ENCODE peak calls at places on chromosome 14, in four cellular contexts. V is cardiac muscle cell, Q is RWPE1, M is neural progenitor cell. B is an unnamed sample.

GRCh38 chr14:87810711-87811110 is 182.3 kb downstream of the GALC start:
- DNase-seq in V (peak; percentile 15), Q (no peak), M (no peak), B (no peak)

GRCh38 chr14:103539056-103539825 is 10.2 kb downstream of the TRMT61A start:
- DNase-seq in V (no peak), Q (no peak), M (no peak), B (no peak)

GRCh38 chr14:88468396-88468795 is 82.9 kb downstream of the SPATA7 start:
- DNase-seq in V (no peak), Q (peak; percentile 26), M (no peak), B (no peak)

GRCh38 chr14:23660290-23661226 is 24.4 kb downstream of the DHRS2 start:
- DNase-seq in V (no peak), Q (no peak), M (no peak), B (no peak)

GRCh38 chr14:60509438-60510253 is 700 bp downstream of the SIX6 start:
- DNase-seq in V (no peak), Q (no peak), M (peak; percentile 68), B (peak; percentile 42)

GRCh38 chr14:81164167-81164774 is 56.5 kb downstream of the GTF2A1 start:
- DNase-seq in V (peak; percentile 62), Q (peak; percentile 57), M (peak; percentile 78), B (peak; percentile 60)

GRCh38 chr14:50619569-50620141 is 48.5 kb downstream of the SAV1 start:
- DNase-seq in V (peak; percentile 22), Q (peak; percentile 41), M (peak; percentile 22), B (no peak)

GRCh38 chr14:89121961-89122675 is 294.9 kb downstream of the FOXN3 start:
- DNase-seq in V (no peak), Q (no peak), M (peak; percentile 84), B (peak; percentile 50)

GRCh38 chr14:63478437-63478852 is 64.7 kb downstream of the PPP2R5E start:
- DNase-seq in V (no peak), Q (no peak), M (no peak), B (no peak)

GRCh38 chr14:61681413-61681812 is 13.9 kb upstream of the HIF1A start:
- DNase-seq in V (no peak), Q (no peak), M (no peak), B (no peak)

GRCh38 chr14:87014854-87015253 is 978.1 kb downstream of the GALC start:
- DNase-seq in V (no peak), Q (no peak), M (no peak), B (no peak)

GRCh38 chr14:96400495-96400894 is 8.6 kb downstream of the AK7 start:
- DNase-seq in V (no peak), Q (no peak), M (no peak), B (no peak)

GRCh38 chr14:63897706-63898105 is 44.9 kb downstream of the SYNE2 start:
- DNase-seq in V (peak; percentile 20), Q (no peak), M (no peak), B (no peak)

GRCh38 chr14:52937869-52938268 is 13.0 kb downstream of the FERMT2 start:
- DNase-seq in V (no peak), Q (no peak), M (no peak), B (no peak)

GRCh38 chr14:75088566-75089373 is 19.3 kb downstream of the ZC2HC1C start:
- DNase-seq in V (peak; percentile 78), Q (peak; percentile 54), M (peak; percentile 87), B (peak; percentile 56)

GRCh38 chr14:92481386-92481785 is 32.2 kb upstream of the RIN3 start:
- DNase-seq in V (no peak), Q (no peak), M (no peak), B (no peak)

GRCh38 chr14:54794796-54795195 is 107.8 kb downstream of the GCH1 start:
- DNase-seq in V (no peak), Q (no peak), M (no peak), B (no peak)

GRCh38 chr14:53055003-53055402 is 98.1 kb downstream of the DDHD1 start:
- DNase-seq in V (peak; percentile 58), Q (peak; percentile 38), M (peak; percentile 53), B (no peak)

GRCh38 chr14:20657216-20658211 is 16.0 kb upstream of the OR6S1 start:
- DNase-seq in V (no peak), Q (peak; percentile 60), M (peak; percentile 59), B (peak; percentile 22)

GRCh38 chr14:21498540-21499526 is 12.3 kb downstream of the METTL3 start:
- DNase-seq in V (peak; percentile 76), Q (peak; percentile 31), M (peak; percentile 85), B (peak; percentile 16)

GRCh38 chr14:95190346-95190840 is 33.1 kb upstream of the DICER1 start:
- DNase-seq in V (no peak), Q (no peak), M (no peak), B (no peak)

GRCh38 chr14:100237735-100238418 is 1.1 kb upstream of the YY1 start:
- DNase-seq in V (peak; percentile 79), Q (peak; percentile 54), M (peak; percentile 84), B (peak; percentile 53)

GRCh38 chr14:61145903-61146411 is 135.2 kb downstream of the TMEM30B start:
- DNase-seq in V (no peak), Q (no peak), M (peak; percentile 11), B (no peak)

GRCh38 chr14:20803221-20803620 is 577 bp upstream of the RNASE1 start:
- DNase-seq in V (no peak), Q (no peak), M (no peak), B (no peak)

DNA sequence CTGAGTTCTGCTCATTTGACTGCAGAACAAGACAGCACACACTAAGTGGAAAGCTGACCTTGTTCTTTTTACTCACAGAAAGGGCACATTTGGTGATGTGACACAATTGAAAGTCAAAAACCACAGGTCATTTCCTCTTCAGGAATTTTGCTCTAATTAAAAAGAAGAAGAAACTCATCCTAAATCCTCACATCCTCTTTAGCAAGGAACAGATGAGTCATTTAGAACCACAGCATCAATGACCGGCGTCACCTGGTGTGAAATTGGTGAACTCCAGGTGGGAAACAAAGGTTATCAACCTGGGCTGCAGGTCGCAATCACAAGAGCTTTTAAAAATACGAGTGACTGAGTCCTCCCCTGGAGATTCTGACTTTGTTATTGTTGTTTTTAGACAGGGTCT is 2.9 kb upstream of the RNU6-8 start:
- DNase-seq in V (no peak), Q (no peak), M (no peak), B (no peak)
- TF ChIP-seq CTCF in V (no peak), Q (no peak), M (no peak), B (no peak)

DNA sequence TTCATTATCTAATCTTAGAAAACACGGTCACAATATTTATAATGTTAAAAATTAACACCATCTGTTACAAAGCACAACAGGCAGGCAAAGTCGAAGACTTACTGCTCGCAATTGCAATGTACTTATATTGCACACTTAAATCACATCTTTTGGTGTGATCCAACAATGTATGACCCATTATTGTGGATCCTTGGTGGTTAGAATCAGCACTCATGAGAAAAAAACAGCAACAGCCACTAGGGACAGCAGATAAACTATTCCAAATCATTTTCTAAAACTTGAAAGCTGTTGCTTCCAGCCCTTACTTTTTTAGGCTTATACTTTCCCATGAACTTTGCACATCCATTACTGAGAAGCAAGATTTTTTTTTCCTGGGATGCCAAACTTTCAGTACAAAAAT is 20.4 kb downstream of the COX16 start:
- DNase-seq in V (no peak), Q (no peak), M (no peak), B (no peak)
- TF ChIP-seq CTCF in V (no peak), Q (no peak), M (no peak), B (no peak)

DNA sequence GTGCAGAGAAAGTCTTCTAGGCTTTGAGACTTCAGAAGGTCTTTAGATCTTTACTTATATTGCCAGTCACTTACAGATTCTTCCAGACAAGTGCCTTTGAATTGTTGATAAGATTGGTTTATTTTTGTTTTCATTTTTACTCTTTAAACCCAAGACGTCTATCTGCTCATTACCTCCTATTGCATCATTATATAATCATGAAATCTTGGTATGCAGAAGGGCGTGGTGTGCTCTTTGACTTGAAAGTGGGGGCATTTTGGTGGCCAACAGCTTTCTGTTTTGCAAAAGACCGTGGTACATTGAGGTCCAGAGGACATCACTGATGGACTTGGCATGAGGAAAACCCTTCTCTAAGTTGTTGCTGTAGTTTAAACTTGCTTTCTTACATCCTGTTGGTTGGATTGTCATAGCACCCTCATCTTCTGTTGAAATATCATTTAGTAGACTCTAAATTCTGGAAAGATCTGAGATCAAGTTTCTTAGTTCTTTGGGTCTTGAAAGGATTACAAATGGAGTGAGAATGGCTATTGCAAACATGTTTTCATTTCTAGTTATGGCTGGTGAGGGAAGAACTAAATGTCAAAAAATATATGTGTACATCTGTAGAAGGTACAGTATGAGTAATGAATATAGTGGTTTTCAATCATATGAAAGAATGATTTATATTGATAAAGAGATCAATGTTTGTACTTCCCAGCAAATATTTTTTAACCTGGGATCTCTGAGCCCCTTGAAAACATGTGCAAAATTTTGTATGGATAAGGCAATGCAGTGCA is 441.8 kb downstream of the NRXN3 start:
- DNase-seq in V (no peak), Q (no peak), M (no peak), B (no peak)
- TF ChIP-seq CTCF in V (no peak), Q (no peak), M (no peak), B (no peak)

GRCh38 chr14:85535916-85536834 is 6.2 kb downstream of the FLRT2 start:
- DNase-seq in V (no peak), Q (peak; percentile 56), M (peak; percentile 28), B (no peak)
- TF ChIP-seq CTCF in V (peak; percentile 51), Q (peak; percentile 66), M (peak; percentile 52), B (no peak)

GRCh38 chr14:38618514-38618913 is 362.6 kb upstream of the CLEC14A start:
- DNase-seq in V (no peak), Q (no peak), M (no peak), B (no peak)
- TF ChIP-seq CTCF in V (no peak), Q (no peak), M (peak; percentile 19), B (no peak)

GRCh38 chr14:78018283-78018682 is 151.9 kb upstream of the NRXN3 start:
- DNase-seq in V (no peak), Q (no peak), M (no peak), B (no peak)

GRCh38 chr14:78023112-78023511 is 147.1 kb upstream of the NRXN3 start:
- DNase-seq in V (no peak), Q (no peak), M (no peak), B (no peak)

GRCh38 chr14:78016532-78016931 is 153.6 kb upstream of the NRXN3 start:
- DNase-seq in V (no peak), Q (no peak), M (no peak), B (no peak)

GRCh38 chr14:78022059-78022458 is 148.1 kb upstream of the NRXN3 start:
- DNase-seq in V (peak; percentile 75), Q (peak; percentile 43), M (peak; percentile 87), B (peak; percentile 79)
- TF ChIP-seq CTCF in V (peak; percentile 44), Q (peak; percentile 29), M (peak; percentile 89), B (peak; percentile 64)